ENCODE peak calls at places on chromosome 6, in seven cellular contexts. B is cardiac fibroblast, Q is HEK293T, T is cortex of kidney, U is HCT116, K is pancreas, E is non-pigmented ciliary epithelial cell. A is an unnamed sample.

GRCh38 chr6:107154131-107154906 is 39.0 kb upstream of the BEND3 start:
- DNase-seq in B (no peak), T (no peak), E (no peak), U (no peak), K (peak), Q (no peak), A (no peak)

GRCh38 chr6:4970739-4971395 is 33.0 kb downstream of the RPP40 start:
- DNase-seq in E (no peak), T (no peak), K (no peak), U (no peak), B (no peak), Q (no peak), A (no peak)

GRCh38 chr6:2819891-2820814 is 21.5 kb downstream of the SERPINB1 start:
- DNase-seq in K (no peak), T (no peak), B (no peak), Q (no peak), E (no peak), U (no peak), A (no peak)

GRCh38 chr6:28770732-28771131 is 153.1 kb downstream of the TRIM27 start:
- DNase-seq in E (no peak), Q (no peak), T (no peak), B (no peak), K (no peak), U (no peak), A (no peak)

GRCh38 chr6:93327857-93328256 is 91.5 kb downstream of the EPHA7 start:
- DNase-seq in K (no peak), Q (no peak), U (no peak), E (no peak), B (no peak), T (no peak), A (no peak)

GRCh38 chr6:139970591-139970991 is 596.1 kb upstream of the CITED2 start:
- DNase-seq in U (no peak), K (no peak), E (no peak), T (no peak), B (peak), Q (no peak), A (peak)

GRCh38 chr6:121449331-121449730 is 13.9 kb downstream of the GJA1 start:
- DNase-seq in Q (no peak), T (no peak), B (no peak), U (no peak), K (no peak), E (no peak), A (no peak)

GRCh38 chr6:165774903-165775608 is 112.0 kb upstream of the PDE10A start:
- DNase-seq in K (no peak), B (peak), Q (peak), E (no peak), U (no peak), T (no peak), A (no peak)

GRCh38 chr6:143766185-143766553 is 77.0 kb upstream of the LTV1 start:
- DNase-seq in U (no peak), Q (no peak), K (no peak), B (no peak), E (no peak), T (no peak), A (no peak)

GRCh38 chr6:166862287-166862977 is 93.9 kb downstream of the RNASET2 start:
- DNase-seq in T (no peak), B (no peak), Q (peak), E (no peak), U (no peak), K (no peak), A (no peak)

GRCh38 chr6:80179691-80180090 is 73.2 kb downstream of the BCKDHB start:
- DNase-seq in U (no peak), E (no peak), K (no peak), Q (no peak), B (no peak), T (no peak), A (no peak)

GRCh38 chr6:148328876-148329567 is 13.6 kb upstream of the SASH1 start:
- DNase-seq in U (no peak), B (no peak), E (no peak), Q (no peak), T (no peak), K (no peak), A (no peak)

GRCh38 chr6:111718990-111719389 is 113.3 kb upstream of the TRAF3IP2 start:
- DNase-seq in Q (no peak), B (no peak), E (no peak), T (no peak), U (no peak), K (no peak), A (no peak)

GRCh38 chr6:364609-365540 is 26.7 kb upstream of the IRF4 start:
- DNase-seq in K (no peak), E (no peak), Q (no peak), U (no peak), B (no peak), T (no peak), A (peak)

GRCh38 chr6:7479801-7480266 is 61.6 kb upstream of the DSP start:
- DNase-seq in E (no peak), Q (peak), K (peak), B (peak), U (peak), T (no peak), A (peak)

GRCh38 chr6:25706314-25707014 is 48.1 kb upstream of the SLC17A4 start:
- DNase-seq in B (peak), E (no peak), K (no peak), Q (no peak), U (no peak), T (no peak), A (peak)

GRCh38 chr6:7129784-7130569 is 22.2 kb downstream of the RREB1 start:
- DNase-seq in Q (no peak), T (no peak), K (peak), B (peak), E (no peak), U (no peak), A (peak)

GRCh38 chr6:164022632-164023031 is 608.1 kb downstream of the QKI start:
- DNase-seq in B (no peak), K (no peak), T (no peak), U (no peak), Q (no peak), E (no peak), A (peak)

GRCh38 chr6:116667620-116668019 is 946 bp downstream of the ZUP1 start:
- DNase-seq in T (no peak), E (no peak), K (no peak), U (no peak), B (no peak), Q (no peak), A (no peak)

GRCh38 chr6:47655719-47656595 is 42.4 kb upstream of the ADGRF4 start:
- DNase-seq in K (no peak), E (no peak), Q (no peak), U (peak), T (no peak), B (peak), A (peak)

GRCh38 chr6:134247271-134247833 is 70.6 kb downstream of the SGK1 start:
- DNase-seq in U (no peak), Q (no peak), E (no peak), B (no peak), T (no peak), K (no peak), A (peak)

GRCh38 chr6:16108419-16108818 is 20.5 kb upstream of the MYLIP start:
- DNase-seq in U (no peak), T (no peak), Q (no peak), E (no peak), B (no peak), K (no peak), A (no peak)

GRCh38 chr6:20188630-20189075 is 23.6 kb downstream of the MBOAT1 start:
- DNase-seq in U (no peak), T (no peak), K (no peak), B (no peak), E (no peak), Q (no peak), A (no peak)

GRCh38 chr6:4358414-4359107 is 223.2 kb upstream of the ECI2 start:
- DNase-seq in B (peak), E (peak), K (peak), Q (peak), U (peak), T (no peak), A (peak)

GRCh38 chr6:3535716-3536435 is 79.0 kb upstream of the SLC22A23 start:
- DNase-seq in E (no peak), T (no peak), B (no peak), K (no peak), Q (no peak), U (no peak), A (no peak)

GRCh38 chr6:111603648-111604047 is 2.0 kb downstream of the TRAF3IP2 start:
- DNase-seq in T (no peak), B (peak), K (no peak), U (no peak), Q (no peak), E (no peak), A (no peak)

GRCh38 chr6:36752886-36753506 is 55.4 kb downstream of the RAB44 start:
- DNase-seq in K (no peak), B (no peak), U (no peak), E (no peak), Q (no peak), T (no peak), A (peak)

GRCh38 chr6:113370508-113370907 is 486.6 kb upstream of the MARCKS start:
- DNase-seq in B (no peak), Q (no peak), K (no peak), U (no peak), T (no peak), E (no peak), A (no peak)

GRCh38 chr6:64817525-64817924 is 889.5 kb downstream of the EYS start:
- DNase-seq in E (no peak), K (no peak), U (no peak), T (no peak), B (no peak), Q (no peak), A (no peak)

A was measured in myocyte.